ENCODE peak calls at places on chromosomes 7 and 10, in four cellular contexts. F is HL-60, G is mammary epithelial cell, S is IMR-90. K is an unnamed sample.

GRCh38 chr10:122441961-122442360 is 12.5 kb upstream of the ARMS2 start:
- DNase-seq in S (peak), G (peak), F (no peak), K (no peak)

GRCh38 chr10:72367301-72367970 is 12.7 kb upstream of the DNAJB12 start:
- DNase-seq in F (no peak), G (no peak), S (peak), K (no peak)

GRCh38 chr10:118471863-118472262 is 123.6 kb downstream of the PRLHR start:
- DNase-seq in S (peak), G (peak), F (no peak), K (no peak)

GRCh38 chr10:90862908-90863514 is 5.2 kb upstream of the HTR7 start:
- DNase-seq in F (peak), G (peak), S (peak), K (no peak)

GRCh38 chr10:101670635-101671034 is 24.3 kb downstream of the FBXW4 start:
- DNase-seq in F (no peak), S (no peak), G (no peak), K (no peak)

GRCh38 chr7:101093907-101094306 is 8.6 kb downstream of the TRIM56 start:
- DNase-seq in S (peak), G (peak), F (no peak), K (no peak)

GRCh38 chr7:100493476-100494264 is 9.9 kb downstream of the NYAP1 start:
- DNase-seq in G (no peak), S (no peak), F (no peak), K (peak)

GRCh38 chr10:98320476-98321202 is 52.6 kb upstream of the LOXL4 start:
- DNase-seq in S (no peak), F (no peak), G (no peak), K (no peak)

GRCh38 chr10:101775273-101776131 is at the start of gene FGF8:
- DNase-seq in S (no peak), F (no peak), G (no peak), K (peak)

GRCh38 chr7:139915864-139916716 is 87.0 kb downstream of the TBXAS1 start:
- DNase-seq in S (peak), F (peak), G (peak), K (no peak)

GRCh38 chr10:47190802-47191450 is 109.1 kb upstream of the GDF10 start:
- DNase-seq in F (no peak), S (no peak), G (no peak), K (no peak)

GRCh38 chr10:47190301-47190700 is 109.7 kb upstream of the GDF10 start:
- DNase-seq in S (no peak), G (peak), F (no peak), K (no peak)

GRCh38 chr10:47188156-47188555 is 111.8 kb upstream of the GDF10 start:
- DNase-seq in G (peak), S (no peak), F (no peak), K (no peak)

GRCh38 chr10:47187592-47187991 is 112.4 kb upstream of the GDF10 start:
- DNase-seq in S (no peak), G (no peak), F (no peak), K (no peak)

GRCh38 chr10:47189802-47190201 is 110.2 kb upstream of the GDF10 start:
- DNase-seq in F (no peak), G (no peak), S (no peak), K (no peak)
- TF ChIP-seq CTCF in F (no peak), G (no peak), S (no peak), K (no peak)

GRCh38 chr10:124643281-124644009 is 100.7 kb downstream of the FAM53B start:
- DNase-seq in F (no peak), G (no peak), S (no peak), K (no peak)

GRCh38 chr10:124645496-124646095 is 98.6 kb downstream of the FAM53B start:
- DNase-seq in F (no peak), S (no peak), G (no peak), K (no peak)

GRCh38 chr10:124646483-124647352 is 97.5 kb downstream of the FAM53B start:
- DNase-seq in F (peak), S (peak), G (no peak), K (no peak)

GRCh38 chr10:124644281-124644680 is 99.9 kb downstream of the FAM53B start:
- DNase-seq in G (no peak), F (no peak), S (no peak), K (no peak)

GRCh38 chr10:124644771-124645170 is 99.4 kb downstream of the FAM53B start:
- DNase-seq in G (no peak), S (no peak), F (no peak), K (no peak)
- TF ChIP-seq CTCF in G (no peak), S (no peak), F (no peak), K (no peak)

GRCh38 chr7:18119985-18120384 is 92.3 kb upstream of the PRPS1L1 start:
- DNase-seq in F (no peak), S (peak), G (no peak), K (no peak)
- TF ChIP-seq CTCF in F (no peak), S (peak), G (peak), K (peak)

GRCh38 chr7:32039000-32039756 is 31.0 kb downstream of the PDE1C start:
- DNase-seq in G (no peak), F (no peak), S (no peak), K (no peak)
- TF ChIP-seq CTCF in G (no peak), F (peak), S (no peak), K (no peak)

GRCh38 chr7:94298943-94299342 is 95.8 kb upstream of the COL1A2 start:
- DNase-seq in F (no peak), S (peak), G (no peak), K (no peak)

GRCh38 chr7:94296886-94297285 is 97.8 kb upstream of the COL1A2 start:
- DNase-seq in G (no peak), F (no peak), S (no peak), K (no peak)

GRCh38 chr7:94294471-94295131 is 100.1 kb upstream of the COL1A2 start:
- DNase-seq in S (no peak), F (no peak), G (no peak), K (no peak)

GRCh38 chr7:94295805-94296204 is 98.9 kb upstream of the COL1A2 start:
- DNase-seq in G (peak), S (peak), F (no peak), K (no peak)

GRCh38 chr7:94297397-94297838 is 97.3 kb upstream of the COL1A2 start:
- DNase-seq in G (peak), S (peak), F (no peak), K (no peak)
- TF ChIP-seq CTCF in G (no peak), S (no peak), F (no peak), K (no peak)

GRCh38 chr10:113475381-113475807 is 77.5 kb upstream of the HABP2 start:
- DNase-seq in F (no peak), S (no peak), G (peak), K (no peak)
- TF ChIP-seq CTCF in F (no peak), S (no peak), G (peak), K (no peak)

DNA sequence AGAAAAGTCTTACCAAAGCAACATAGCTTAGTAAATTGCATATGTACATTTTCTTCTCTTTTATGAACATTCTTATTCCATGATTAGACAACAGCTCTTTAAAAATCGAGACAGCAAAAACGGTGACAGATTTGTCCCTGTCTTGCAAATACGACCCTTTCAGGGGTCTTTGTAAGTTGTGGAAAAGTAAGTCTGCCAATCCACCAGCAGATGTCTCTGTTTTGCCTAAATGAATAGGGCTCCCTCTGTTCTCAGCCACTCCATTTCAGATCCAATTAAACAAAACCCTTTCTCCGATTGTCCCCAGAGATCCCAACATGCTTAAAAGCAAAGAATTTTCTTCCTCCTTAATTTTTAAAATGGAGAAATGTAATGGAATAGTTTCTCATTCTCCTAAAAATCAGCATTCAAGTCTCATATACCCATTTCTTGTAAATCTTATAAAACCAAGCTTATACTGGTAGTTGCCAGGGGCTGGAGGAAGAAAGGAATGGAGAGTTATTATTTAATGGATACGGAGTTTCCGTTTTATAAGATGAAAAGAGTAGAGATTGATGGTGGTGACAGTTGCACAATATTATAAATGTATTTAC is 61.0 kb upstream of the NFE2L3 start:
- DNase-seq in G (peak), S (peak), F (no peak), K (peak)
- TF ChIP-seq CTCF in G (peak), S (peak), F (peak), K (peak)

GRCh38 chr10:13991353-13991752 is 339.4 kb downstream of the FRMD4A start:
- DNase-seq in S (no peak), F (no peak), G (no peak), K (no peak)
- TF ChIP-seq CTCF in S (no peak), F (no peak), G (no peak), K (no peak)

DNA sequence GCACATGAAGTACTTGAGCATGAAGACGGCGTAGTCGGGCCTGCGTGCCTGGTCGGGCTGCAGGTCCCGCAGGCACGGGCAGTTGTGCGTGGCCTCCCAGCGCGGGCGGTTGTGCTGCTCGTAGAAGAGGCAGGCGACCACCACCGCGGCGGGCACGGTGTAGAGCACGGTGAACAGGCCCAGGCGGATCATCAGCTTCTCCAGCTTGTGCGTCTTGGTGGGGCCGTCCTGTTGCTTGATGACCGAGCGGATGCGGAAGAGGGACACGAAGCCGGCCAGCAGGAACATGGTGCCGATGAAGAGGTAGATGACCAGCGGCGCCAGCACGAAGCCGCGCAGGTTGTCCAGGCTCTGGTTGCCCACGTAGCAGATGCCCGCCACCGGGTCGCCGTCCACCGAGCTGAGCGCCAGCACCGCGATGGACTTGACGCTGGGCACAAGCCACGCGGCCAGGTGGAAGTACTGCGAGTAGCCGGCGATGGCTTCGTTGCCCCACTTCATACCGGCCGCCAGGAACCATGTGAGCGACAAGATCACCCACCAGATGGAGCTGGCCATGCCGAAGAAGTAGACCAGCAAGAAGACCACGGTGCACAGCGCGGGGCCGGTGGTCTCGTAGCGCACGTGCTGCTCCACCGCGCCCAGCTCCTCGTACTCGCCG is 2.3 kb downstream of the FZD8 start:
- DNase-seq in S (peak), F (no peak), G (peak), K (peak)
- TF ChIP-seq CTCF in S (peak), F (no peak), G (peak), K (no peak)

DNA sequence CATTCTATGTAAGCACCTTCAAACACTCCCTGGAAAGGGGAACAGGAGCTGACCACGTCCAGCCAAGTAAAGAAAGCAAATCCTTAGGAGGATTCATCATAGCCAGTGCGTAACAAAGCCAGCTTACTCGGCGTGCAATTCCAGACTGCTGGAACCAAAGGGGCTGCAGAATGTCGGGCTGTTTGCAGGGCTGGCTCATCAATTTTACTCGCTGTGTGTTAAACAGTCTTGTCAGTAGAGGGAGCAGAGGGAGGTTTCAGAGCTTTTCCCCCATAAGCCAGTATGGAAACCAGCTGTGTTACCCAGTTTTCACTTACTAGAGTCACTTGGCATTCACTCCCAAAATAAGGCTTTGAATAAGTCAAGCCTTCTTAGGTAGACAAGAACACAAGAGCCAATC is 127.1 kb downstream of the KMT2E start:
- DNase-seq in G (no peak), S (peak), F (no peak), K (peak)
- TF ChIP-seq CTCF in G (peak), S (peak), F (no peak), K (peak)

K was measured in nephron progenitor cell.